ENCODE peak calls at places on chromosomes 6 and 20, in ten cellular contexts. B, T, G, K, S, P, O, Y, N and E are unnamed samples.
A peak's percentile ranks its signal among the peaks of the same experiment; 100 is the strongest.

GRCh38 chr6:43992783-43993505 is 134.3 kb downstream of the MRPL14 start:
- DNase-seq in S (no peak), T (no peak), G (no peak), O (no peak), N (no peak), B (no peak), Y (no peak), P (no peak), K (no peak), E (no peak)

GRCh38 chr20:31823360-31824124 is 4.4 kb downstream of the MYLK2 start:
- DNase-seq in P (peak; percentile 54), T (no peak), N (no peak), B (no peak), O (no peak), Y (no peak), G (no peak), K (no peak), S (no peak), E (no peak)

GRCh38 chr6:3281669-3282460 is 23.1 kb downstream of the PSMG4 start:
- DNase-seq in K (no peak), B (peak; percentile 88), Y (peak; percentile 16), G (peak; percentile 99), S (no peak), N (no peak), O (no peak), P (peak; percentile 90), T (no peak), E (peak; percentile 76)

GRCh38 chr20:13772529-13772928 is 12.2 kb downstream of the ESF1 start:
- DNase-seq in B (no peak), G (no peak), O (no peak), N (no peak), T (no peak), K (no peak), P (peak; percentile 29), S (no peak), Y (no peak), E (no peak)

GRCh38 chr6:138465007-138465645 is 34.2 kb downstream of the NHSL1 start:
- DNase-seq in T (no peak), Y (no peak), K (peak; percentile 21), N (no peak), S (no peak), P (peak; percentile 96), G (peak; percentile 99), B (peak; percentile 76), O (no peak), E (peak; percentile 86)

GRCh38 chr20:63102720-63103375 is 96.1 kb upstream of the BHLHE23 start:
- DNase-seq in N (no peak), Y (peak; percentile 40), B (peak; percentile 88), O (no peak), K (peak; percentile 57), G (no peak), P (peak; percentile 34), S (peak; percentile 66), T (peak; percentile 71), E (no peak)

GRCh38 chr6:148700047-148700712 is 46.6 kb upstream of the UST start:
- DNase-seq in O (no peak), S (no peak), T (no peak), N (no peak), B (peak; percentile 29), P (no peak), K (no peak), Y (no peak), G (no peak), E (peak; percentile 67)

GRCh38 chr6:163962627-163963117 is 548.2 kb downstream of the QKI start:
- DNase-seq in G (no peak), P (no peak), B (no peak), Y (no peak), S (no peak), N (no peak), K (no peak), T (no peak), O (no peak), E (no peak)

GRCh38 chr6:44738652-44739141 is 351.2 kb downstream of the CDC5L start:
- DNase-seq in B (peak; percentile 66), P (peak; percentile 61), O (peak; percentile 34), G (peak; percentile 76), Y (no peak), K (no peak), S (no peak), N (no peak), T (no peak), E (peak; percentile 90)

GRCh38 chr20:6718660-6719059 is 48.8 kb upstream of the BMP2 start:
- DNase-seq in O (no peak), T (no peak), K (no peak), N (no peak), S (peak; percentile 27), Y (no peak), P (peak; percentile 8), G (peak; percentile 89), B (no peak), E (peak; percentile 14)

GRCh38 chr6:167789358-167789757 is 37.4 kb upstream of the AFDN start:
- DNase-seq in P (no peak), Y (no peak), G (no peak), T (no peak), O (peak; percentile 80), S (no peak), K (no peak), B (no peak), N (no peak), E (no peak)